ENCODE peak calls at places on chromosomes 13 and 19, in four cellular contexts. One of them, this sample, is unnamed. For H3K4me1, the result is how much of the 10 kb centered on the place peaks cover.

GRCh38 chr13:32019612-32020233 is 11.9 kb upstream of the FRY start:
- DNase-seq in H1: no peak
- DNase-seq in mesendoderm: peak
- DNase-seq in IMR-90: peak
- DNase-seq in this sample: peak

GRCh38 chr19:13100031-13100588 is 2.5 kb downstream of the LYL1 start:
- DNase-seq in IMR-90: no peak
- DNase-seq in H1: no peak
- DNase-seq in mesendoderm: no peak
- DNase-seq in this sample: no peak

GRCh38 chr13:30313307-30313706 is 6.0 kb upstream of the KATNAL1 start:
- DNase-seq in H1: no peak
- DNase-seq in mesendoderm: no peak
- DNase-seq in IMR-90: no peak
- DNase-seq in this sample: no peak

GRCh38 chr13:59658736-59659330 is 504.9 kb downstream of the DIAPH3 start:
- DNase-seq in mesendoderm: no peak
- DNase-seq in H1: no peak
- DNase-seq in IMR-90: no peak
- DNase-seq in this sample: no peak

GRCh38 chr19:34430738-34431625 is 2.8 kb downstream of the UBA2 start:
- DNase-seq in mesendoderm: peak
- DNase-seq in H1: no peak
- DNase-seq in IMR-90: peak
- DNase-seq in this sample: no peak

GRCh38 chr19:38679839-38680238 is 32.4 kb downstream of the ACTN4 start:
- DNase-seq in H1: no peak
- DNase-seq in mesendoderm: no peak
- DNase-seq in IMR-90: peak
- DNase-seq in this sample: no peak

GRCh38 chr13:114110091-114110829 is 22.2 kb downstream of the RASA3 start:
- DNase-seq in mesendoderm: peak
- DNase-seq in IMR-90: no peak
- DNase-seq in H1: no peak
- DNase-seq in this sample: peak

GRCh38 chr19:18049390-18049789 is 37.3 kb downstream of the IL12RB1 start:
- DNase-seq in IMR-90: peak
- DNase-seq in H1: no peak
- DNase-seq in mesendoderm: no peak
- DNase-seq in this sample: no peak

GRCh38 chr13:39418424-39418823 is 184.6 kb downstream of the LHFPL6 start:
- DNase-seq in H1: no peak
- DNase-seq in IMR-90: no peak
- DNase-seq in mesendoderm: no peak
- DNase-seq in this sample: no peak

GRCh38 chr19:42926781-42927180 is 9.1 kb upstream of the PSG6 start:
- DNase-seq in mesendoderm: no peak
- DNase-seq in IMR-90: no peak
- DNase-seq in H1: no peak
- DNase-seq in this sample: no peak
- H3K56ac ChIP-seq in mesendoderm: no peak
- H3K56ac ChIP-seq in IMR-90: no peak
- H3K56ac ChIP-seq in H1: no peak
- H3K56ac ChIP-seq in this sample: no peak

GRCh38 chr19:51507209-51507608 is 5.6 kb upstream of the SIGLEC12 start:
- DNase-seq in mesendoderm: no peak
- DNase-seq in IMR-90: no peak
- DNase-seq in H1: no peak
- DNase-seq in this sample: no peak

GRCh38 chr19:51508059-51508733 is 6.6 kb upstream of the SIGLEC12 start:
- DNase-seq in IMR-90: no peak
- DNase-seq in H1: no peak
- DNase-seq in mesendoderm: no peak
- DNase-seq in this sample: no peak

GRCh38 chr19:51505904-51506303 is 4.3 kb upstream of the SIGLEC12 start:
- DNase-seq in mesendoderm: no peak
- DNase-seq in H1: no peak
- DNase-seq in IMR-90: no peak
- DNase-seq in this sample: no peak

GRCh38 chr19:51509823-51510660 is 8.4 kb upstream of the SIGLEC12 start:
- DNase-seq in H1: no peak
- DNase-seq in mesendoderm: no peak
- DNase-seq in IMR-90: no peak
- DNase-seq in this sample: no peak

DNA sequence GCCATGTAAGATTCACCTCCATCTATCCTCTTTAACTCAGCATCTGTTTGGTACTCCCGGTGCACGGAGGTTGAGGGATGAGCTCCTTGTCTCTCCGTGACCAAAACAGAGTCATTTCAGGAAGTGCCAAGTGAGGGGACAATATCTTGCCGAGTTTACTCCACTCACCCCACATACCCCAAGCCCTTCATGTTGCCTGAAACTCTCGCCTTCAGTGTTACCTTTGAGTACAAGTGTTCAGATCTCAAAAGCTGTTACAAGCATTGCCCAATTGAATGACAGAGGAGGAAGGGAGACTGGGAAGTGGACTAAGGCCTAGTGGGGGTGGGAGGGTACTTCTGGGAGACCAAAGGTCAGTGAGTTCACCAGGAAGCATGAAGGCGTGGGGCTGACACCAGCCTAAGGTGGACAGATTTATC is 6.0 kb upstream of the SIGLEC12 start:
- DNase-seq in H1: no peak
- DNase-seq in IMR-90: no peak
- DNase-seq in mesendoderm: no peak
- DNase-seq in this sample: no peak
- H3K4me1 ChIP-seq in H1: under half
- H3K4me1 ChIP-seq in IMR-90: under half
- H3K4me1 ChIP-seq in mesendoderm: under half
- H3K4me1 ChIP-seq in this sample: under half

GRCh38 chr19:51719251-51719901 is 4.4 kb downstream of the HAS1 start:
- DNase-seq in IMR-90: no peak
- DNase-seq in mesendoderm: no peak
- DNase-seq in H1: peak
- DNase-seq in this sample: peak
- H3K18ac ChIP-seq in IMR-90: no peak
- H3K18ac ChIP-seq in mesendoderm: no peak
- H3K18ac ChIP-seq in H1: peak
- H3K18ac ChIP-seq in this sample: no peak

GRCh38 chr13:113073942-113074341 is 31.6 kb upstream of the F7 start:
- DNase-seq in H1: no peak
- DNase-seq in IMR-90: no peak
- DNase-seq in mesendoderm: no peak
- DNase-seq in this sample: no peak
- H3K56ac ChIP-seq in H1: no peak
- H3K56ac ChIP-seq in IMR-90: no peak
- H3K56ac ChIP-seq in mesendoderm: no peak
- H3K56ac ChIP-seq in this sample: no peak

This sample was measured in H9.